ENCODE peak calls at places on chromosomes 3 and 15, in seven cellular contexts. Q, X, L, G, O, I and R are unnamed samples.

GRCh38 chr3:133610031-133610430 is 36.5 kb downstream of the CDV3 start:
- DNase-seq in Q (no peak), X (no peak), L (no peak), G (no peak), O (no peak), I (no peak), R (no peak)

GRCh38 chr3:43537206-43537605 is 84.6 kb downstream of the ANO10 start:
- DNase-seq in Q (no peak), X (no peak), L (no peak), G (no peak), O (no peak), I (no peak), R (no peak)

GRCh38 chr15:20280933-20281463 is 260.6 kb downstream of the GOLGA6L6 start:
- DNase-seq in Q (no peak), X (no peak), L (no peak), G (no peak), O (no peak), I (no peak), R (no peak)

GRCh38 chr3:15218689-15219088 is 12.6 kb downstream of the CAPN7 start:
- DNase-seq in Q (no peak), X (no peak), L (no peak), G (no peak), O (no peak), I (no peak), R (no peak)

GRCh38 chr3:160133757-160134156 is 91.5 kb upstream of the C3orf80 start:
- DNase-seq in Q (peak), X (peak), L (no peak), G (no peak), O (no peak), I (no peak), R (no peak)

GRCh38 chr3:126355777-126356372 is 1.3 kb downstream of the KLF15 start:
- DNase-seq in Q (peak), X (no peak), L (peak), G (peak), O (peak), I (peak), R (peak)

GRCh38 chr3:133124511-133124910 is 86.3 kb downstream of the TMEM108 start:
- DNase-seq in Q (peak), X (no peak), L (no peak), G (no peak), O (peak), I (peak), R (no peak)

GRCh38 chr3:128337305-128337704 is 129.4 kb downstream of the DNAJB8 start:
- DNase-seq in Q (no peak), X (no peak), L (no peak), G (no peak), O (no peak), I (no peak), R (no peak)

GRCh38 chr3:134816623-134817022 is 21.6 kb downstream of the EPHB1 start:
- DNase-seq in Q (no peak), X (no peak), L (no peak), G (no peak), O (no peak), I (no peak), R (no peak)

GRCh38 chr3:54320376-54320775 is 198.0 kb downstream of the CACNA2D3 start:
- DNase-seq in Q (no peak), X (peak), L (no peak), G (no peak), O (no peak), I (no peak), R (no peak)

GRCh38 chr3:79651536-79652065 is 116.2 kb downstream of the ROBO1 start:
- DNase-seq in Q (no peak), X (peak), L (no peak), G (no peak), O (no peak), I (no peak), R (no peak)

GRCh38 chr3:33146791-33147445 is 33.1 kb downstream of the CRTAP start:
- DNase-seq in Q (no peak), X (no peak), L (no peak), G (no peak), O (no peak), I (no peak), R (no peak)

GRCh38 chr3:169280010-169280585 is 383.4 kb downstream of the MECOM start:
- DNase-seq in Q (no peak), X (no peak), L (no peak), G (no peak), O (no peak), I (no peak), R (no peak)

GRCh38 chr3:102106421-102107097 is 257.2 kb downstream of the NFKBIZ start:
- DNase-seq in Q (no peak), X (no peak), L (no peak), G (no peak), O (no peak), I (no peak), R (no peak)

GRCh38 chr3:30658328-30659052 is 52.1 kb downstream of the TGFBR2 start:
- DNase-seq in Q (no peak), X (peak), L (no peak), G (no peak), O (no peak), I (no peak), R (no peak)

GRCh38 chr3:30660656-30661055 is 54.3 kb downstream of the TGFBR2 start:
- DNase-seq in Q (no peak), X (no peak), L (no peak), G (no peak), O (no peak), I (no peak), R (no peak)

GRCh38 chr3:30657914-30658313 is 51.5 kb downstream of the TGFBR2 start:
- DNase-seq in Q (no peak), X (no peak), L (no peak), G (no peak), O (no peak), I (no peak), R (no peak)

GRCh38 chr3:30660128-30660525 is 53.7 kb downstream of the TGFBR2 start:
- DNase-seq in Q (no peak), X (no peak), L (no peak), G (no peak), O (no peak), I (no peak), R (no peak)

GRCh38 chr3:30659270-30660127 is 53.1 kb downstream of the TGFBR2 start:
- DNase-seq in Q (no peak), X (peak), L (no peak), G (no peak), O (no peak), I (no peak), R (no peak)
- TF ChIP-seq EP300 in Q (no peak), X (peak), L (no peak), G (no peak), O (no peak), I (no peak), R (no peak)

DNA sequence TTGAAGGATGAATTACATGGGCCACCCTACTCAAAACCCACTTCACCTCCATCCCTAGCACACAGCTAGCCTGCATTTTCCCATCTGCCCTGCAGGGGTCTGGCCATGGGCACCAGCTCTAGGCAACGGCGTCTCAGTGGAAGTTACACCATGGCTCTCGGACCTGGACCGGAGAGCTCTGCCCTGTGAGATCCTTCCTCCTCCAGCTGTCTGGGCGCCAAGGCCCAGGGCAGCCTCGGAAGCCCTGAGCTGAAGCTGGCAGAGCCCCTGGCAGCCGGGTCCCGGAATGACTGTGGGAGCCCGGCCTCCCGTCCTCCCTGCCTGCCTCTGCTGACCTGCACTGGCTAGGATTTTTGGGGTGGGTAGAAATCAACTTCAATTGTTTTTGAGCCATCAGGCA is 98.9 kb downstream of the CHSY1 start:
- DNase-seq in Q (peak), X (peak), L (no peak), G (peak), O (no peak), I (no peak), R (no peak)
- TF ChIP-seq CTCF in Q (peak), X (peak), L (no peak), G (no peak), O (no peak), I (peak), R (no peak)

DNA sequence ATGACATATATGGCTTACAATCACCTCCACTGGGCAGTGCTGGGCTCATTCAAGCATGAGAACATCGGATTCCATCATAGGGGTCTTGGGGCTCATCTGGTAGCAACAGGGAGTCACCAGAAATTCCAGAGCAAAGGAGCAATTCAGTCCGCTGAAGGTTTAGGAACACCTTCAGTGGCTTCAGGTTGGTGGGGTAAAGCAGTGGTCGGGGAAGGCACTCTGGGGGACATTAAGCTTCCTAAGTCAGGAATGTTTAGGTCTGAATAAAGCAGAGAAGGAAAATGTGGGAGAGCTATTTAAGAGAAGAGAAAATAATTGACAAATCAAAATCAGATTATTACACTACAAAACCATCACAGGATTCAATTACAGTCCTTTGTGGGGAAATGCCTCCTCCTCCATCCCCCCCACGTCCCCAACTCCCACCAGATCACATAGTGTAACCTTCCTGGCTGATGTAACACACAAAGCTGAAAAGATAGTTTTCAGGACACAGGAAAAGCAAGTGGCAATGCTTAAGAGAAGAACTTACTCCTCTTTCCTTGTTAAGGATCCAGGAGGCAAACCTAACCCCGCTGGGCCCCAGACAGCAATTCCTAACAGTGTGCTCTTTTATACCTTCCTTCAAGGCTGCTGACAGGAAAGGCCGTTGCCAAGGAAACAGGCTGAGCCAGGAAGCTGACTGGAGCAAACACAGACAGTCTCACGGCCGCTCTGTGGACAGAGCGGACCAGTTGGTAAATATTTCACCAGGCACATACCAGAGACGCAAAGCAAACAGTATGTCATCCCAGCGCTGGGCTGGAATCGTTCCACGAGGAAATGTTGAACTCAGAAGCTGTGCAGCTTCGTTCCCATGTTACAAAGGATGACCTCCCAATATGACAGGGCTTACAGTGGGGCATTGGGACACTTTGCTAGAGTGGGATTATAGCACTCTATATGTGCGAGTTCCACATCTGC is 57.5 kb upstream of the LMCD1 start:
- DNase-seq in Q (peak), X (peak), L (peak), G (peak), O (peak), I (peak), R (peak)
- TF ChIP-seq EP300 in Q (no peak), X (peak), L (peak), G (no peak), O (peak), I (no peak), R (no peak)

GRCh38 chr15:101348643-101349496 is 53.8 kb upstream of the SNRPA1 start:
- DNase-seq in Q (no peak), X (peak), L (no peak), G (no peak), O (peak), I (no peak), R (peak)

GRCh38 chr15:101346928-101347327 is 51.9 kb upstream of the SNRPA1 start:
- DNase-seq in Q (no peak), X (no peak), L (no peak), G (no peak), O (no peak), I (no peak), R (no peak)

GRCh38 chr15:101348015-101348414 is 53.0 kb upstream of the SNRPA1 start:
- DNase-seq in Q (no peak), X (no peak), L (no peak), G (no peak), O (no peak), I (no peak), R (no peak)

GRCh38 chr15:101349497-101349951 is 54.5 kb upstream of the SNRPA1 start:
- DNase-seq in Q (no peak), X (no peak), L (no peak), G (no peak), O (no peak), I (no peak), R (no peak)

DNA sequence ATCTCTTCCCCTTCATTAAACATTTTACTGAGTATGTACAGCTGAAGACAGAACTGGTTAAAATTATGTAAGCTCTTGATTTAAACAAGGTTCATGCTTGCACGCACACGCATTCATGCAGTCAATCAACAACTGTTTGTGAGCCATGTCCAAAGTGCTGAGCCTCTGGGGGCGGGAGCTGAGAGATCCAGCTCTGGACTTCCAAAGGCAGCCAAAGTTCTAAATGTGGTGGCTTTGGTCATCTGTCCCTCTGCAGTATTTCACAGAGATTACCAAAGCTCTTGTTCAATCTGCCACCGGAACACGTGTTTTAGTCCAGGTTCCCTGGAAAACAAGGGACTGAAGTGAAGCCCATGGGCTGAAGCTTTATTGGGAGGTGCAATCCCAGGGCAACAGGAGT is 52.4 kb upstream of the SNRPA1 start:
- DNase-seq in Q (no peak), X (no peak), L (no peak), G (no peak), O (no peak), I (no peak), R (no peak)
- TF ChIP-seq CTCF in Q (no peak), X (no peak), L (no peak), G (no peak), O (no peak), I (no peak), R (no peak)

GRCh38 chr3:46293035-46293724 is 50.9 kb downstream of the CCR3 start:
- DNase-seq in Q (peak), X (no peak), L (no peak), G (no peak), O (no peak), I (no peak), R (no peak)

GRCh38 chr3:46289961-46290360 is 47.7 kb downstream of the CCR3 start:
- DNase-seq in Q (no peak), X (no peak), L (no peak), G (no peak), O (no peak), I (no peak), R (no peak)

GRCh38 chr3:46296826-46297225 is 54.6 kb downstream of the CCR3 start:
- DNase-seq in Q (no peak), X (no peak), L (no peak), G (no peak), O (no peak), I (no peak), R (no peak)

GRCh38 chr3:46297658-46298423 is 55.6 kb downstream of the CCR3 start:
- DNase-seq in Q (no peak), X (no peak), L (no peak), G (no peak), O (no peak), I (no peak), R (peak)

GRCh38 chr3:46293991-46294833 is 52.0 kb downstream of the CCR3 start:
- DNase-seq in Q (no peak), X (no peak), L (no peak), G (no peak), O (no peak), I (no peak), R (no peak)
- TF ChIP-seq EP300 in Q (no peak), X (no peak), L (no peak), G (no peak), O (no peak), I (no peak), R (no peak)